ENCODE peak calls at places on chromosomes 6 and 20, in eight cellular contexts. B, H, J, Q, Z, E, D and S are unnamed samples.

GRCh38 chr6:54980511-54981275 is 134.1 kb downstream of the FAM83B start:
- DNase-seq in B (no peak), H (peak), J (no peak), Q (no peak), Z (peak), E (peak), D (no peak), S (no peak)

GRCh38 chr20:61565791-61566190 is 313.7 kb downstream of the CDH4 start:
- DNase-seq in B (no peak), H (no peak), J (no peak), Q (no peak), Z (no peak), E (no peak), D (no peak), S (no peak)

GRCh38 chr6:52359403-52359802 is 2.5 kb upstream of the PAQR8 start:
- DNase-seq in B (no peak), H (no peak), J (no peak), Q (no peak), Z (no peak), E (no peak), D (no peak), S (no peak)

GRCh38 chr6:104134876-104135275 is 724.8 kb downstream of the HACE1 start:
- DNase-seq in B (no peak), H (no peak), J (no peak), Q (no peak), Z (no peak), E (no peak), D (no peak), S (no peak)

GRCh38 chr20:18986895-18987580 is 173.5 kb downstream of the SCP2D1 start:
- DNase-seq in B (no peak), H (no peak), J (no peak), Q (no peak), Z (no peak), E (no peak), D (no peak), S (no peak)

GRCh38 chr6:97726378-97726777 is 443.4 kb upstream of the MMS22L start:
- DNase-seq in B (no peak), H (no peak), J (no peak), Q (no peak), Z (no peak), E (no peak), D (no peak), S (no peak)

GRCh38 chr6:32108094-32108627 is 977 bp downstream of the TNXB start:
- DNase-seq in B (peak), H (no peak), J (no peak), Q (peak), Z (no peak), E (peak), D (no peak), S (no peak)

GRCh38 chr6:159762681-159763293 is 942 bp downstream of the ACAT2 start:
- DNase-seq in B (no peak), H (no peak), J (peak), Q (no peak), Z (no peak), E (no peak), D (no peak), S (no peak)

GRCh38 chr6:3822747-3823445 is 26.3 kb upstream of the FAM50B start:
- DNase-seq in B (no peak), H (no peak), J (no peak), Q (no peak), Z (no peak), E (peak), D (no peak), S (no peak)

GRCh38 chr20:21393142-21393541 is 4.2 kb downstream of the NKX2-4 start:
- DNase-seq in B (no peak), H (no peak), J (no peak), Q (no peak), Z (no peak), E (no peak), D (no peak), S (no peak)

GRCh38 chr6:98942263-98942803 is 5.4 kb downstream of the FBXL4 start:
- DNase-seq in B (no peak), H (no peak), J (no peak), Q (no peak), Z (no peak), E (no peak), D (no peak), S (no peak)

GRCh38 chr6:4421837-4422236 is 286.5 kb upstream of the ECI2 start:
- DNase-seq in B (no peak), H (no peak), J (no peak), Q (no peak), Z (no peak), E (peak), D (no peak), S (no peak)

GRCh38 chr6:41488392-41489129 is 57.6 kb upstream of the FOXP4 start:
- DNase-seq in B (no peak), H (peak), J (no peak), Q (no peak), Z (peak), E (peak), D (peak), S (no peak)

GRCh38 chr6:137878810-137879285 is 11.8 kb downstream of the TNFAIP3 start:
- DNase-seq in B (peak), H (no peak), J (no peak), Q (no peak), Z (no peak), E (no peak), D (no peak), S (no peak)

GRCh38 chr6:131924881-131925474 is 26.2 kb downstream of the CCN2 start:
- DNase-seq in B (no peak), H (peak), J (no peak), Q (no peak), Z (peak), E (peak), D (no peak), S (peak)

GRCh38 chr6:95083506-95083905 is 493.8 kb upstream of the MANEA start:
- DNase-seq in B (no peak), H (no peak), J (no peak), Q (no peak), Z (no peak), E (no peak), D (no peak), S (no peak)

GRCh38 chr6:18340781-18341551 is 46.2 kb upstream of the RNF144B start:
- DNase-seq in B (no peak), H (no peak), J (no peak), Q (no peak), Z (no peak), E (no peak), D (no peak), S (no peak)

GRCh38 chr6:159819932-159820640 is 20.0 kb downstream of the PNLDC1 start:
- DNase-seq in B (no peak), H (no peak), J (no peak), Q (no peak), Z (no peak), E (no peak), D (no peak), S (no peak)

GRCh38 chr6:39217177-39217864 is 12.0 kb downstream of the KCNK5 start:
- DNase-seq in B (no peak), H (no peak), J (no peak), Q (peak), Z (no peak), E (no peak), D (no peak), S (no peak)

GRCh38 chr6:144087789-144088426 is 7.5 kb downstream of the SF3B5 start:
- DNase-seq in B (no peak), H (no peak), J (no peak), Q (no peak), Z (no peak), E (no peak), D (no peak), S (no peak)

DNA sequence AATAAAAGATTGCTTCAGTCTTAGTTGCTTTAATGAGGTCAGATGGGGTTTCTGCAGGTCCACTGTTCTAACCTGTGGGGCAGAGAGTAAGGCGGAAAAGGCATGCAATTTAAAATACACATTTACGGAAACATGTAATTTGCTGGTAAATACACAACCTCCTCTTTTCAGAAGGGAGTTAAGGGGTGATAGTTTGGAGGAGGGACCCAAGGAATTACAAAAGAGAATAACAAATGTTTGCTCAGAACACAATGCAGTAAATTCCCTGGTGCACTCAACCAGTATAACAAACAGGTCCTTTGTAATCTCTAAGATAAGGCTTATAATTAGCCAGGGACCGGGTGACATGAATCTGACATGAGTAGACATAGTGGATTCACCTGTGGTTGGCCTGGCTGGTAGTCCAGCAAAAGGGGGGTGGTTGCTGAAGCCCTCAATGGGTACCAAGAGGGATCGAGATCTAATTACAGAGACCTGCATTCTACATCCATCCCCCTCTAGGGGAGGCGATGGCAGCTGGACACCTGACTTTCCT is 295.1 kb downstream of the PHACTR1 start:
- DNase-seq in B (no peak), H (no peak), J (no peak), Q (no peak), Z (no peak), E (no peak), D (no peak), S (no peak)
- TF ChIP-seq CTCF in B (no peak), H (no peak), J (no peak), Q (no peak), Z (no peak), E (no peak), D (no peak), S (no peak)

DNA sequence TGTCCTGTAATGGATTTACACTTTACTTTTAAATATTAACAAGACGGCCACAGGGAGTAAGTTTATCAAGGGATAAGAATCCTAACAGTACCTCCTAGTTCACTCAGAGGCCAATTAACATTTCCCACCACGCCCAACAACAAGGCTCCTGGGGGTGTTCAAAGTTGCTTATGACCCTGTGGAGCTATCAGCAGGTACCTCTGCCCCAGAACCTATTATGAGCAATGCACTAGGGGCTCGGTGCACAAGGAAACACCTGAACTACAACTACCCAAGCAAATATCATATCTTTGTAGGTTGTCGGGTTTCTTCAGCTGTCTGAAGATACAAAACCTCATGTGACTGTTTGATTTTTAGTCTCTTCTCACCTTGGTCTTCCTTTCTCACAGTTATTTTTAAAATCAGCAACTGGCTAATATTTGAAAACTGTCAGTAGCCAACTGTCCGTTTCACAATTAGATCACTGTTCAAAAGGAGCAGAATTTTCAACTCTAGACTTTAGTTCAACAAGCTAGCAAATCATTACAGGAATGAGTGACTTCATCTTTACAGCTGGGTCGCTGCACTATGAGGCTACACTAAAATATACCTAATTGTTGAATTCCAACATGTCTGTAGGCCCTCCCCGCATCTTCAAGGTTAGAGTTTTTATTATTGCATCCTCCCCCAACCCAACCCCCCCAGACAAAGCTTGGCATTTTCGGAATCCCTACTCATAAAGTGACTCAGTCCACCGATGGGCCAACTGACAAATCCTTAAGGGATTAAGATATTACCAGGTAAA is 38.1 kb downstream of the B4GALT5 start:
- DNase-seq in B (no peak), H (no peak), J (no peak), Q (no peak), Z (no peak), E (no peak), D (peak), S (no peak)
- H3K4me3 ChIP-seq in B (no peak), H (no peak), J (no peak), Q (no peak), Z (no peak), E (no peak), D (no peak), S (peak)

DNA sequence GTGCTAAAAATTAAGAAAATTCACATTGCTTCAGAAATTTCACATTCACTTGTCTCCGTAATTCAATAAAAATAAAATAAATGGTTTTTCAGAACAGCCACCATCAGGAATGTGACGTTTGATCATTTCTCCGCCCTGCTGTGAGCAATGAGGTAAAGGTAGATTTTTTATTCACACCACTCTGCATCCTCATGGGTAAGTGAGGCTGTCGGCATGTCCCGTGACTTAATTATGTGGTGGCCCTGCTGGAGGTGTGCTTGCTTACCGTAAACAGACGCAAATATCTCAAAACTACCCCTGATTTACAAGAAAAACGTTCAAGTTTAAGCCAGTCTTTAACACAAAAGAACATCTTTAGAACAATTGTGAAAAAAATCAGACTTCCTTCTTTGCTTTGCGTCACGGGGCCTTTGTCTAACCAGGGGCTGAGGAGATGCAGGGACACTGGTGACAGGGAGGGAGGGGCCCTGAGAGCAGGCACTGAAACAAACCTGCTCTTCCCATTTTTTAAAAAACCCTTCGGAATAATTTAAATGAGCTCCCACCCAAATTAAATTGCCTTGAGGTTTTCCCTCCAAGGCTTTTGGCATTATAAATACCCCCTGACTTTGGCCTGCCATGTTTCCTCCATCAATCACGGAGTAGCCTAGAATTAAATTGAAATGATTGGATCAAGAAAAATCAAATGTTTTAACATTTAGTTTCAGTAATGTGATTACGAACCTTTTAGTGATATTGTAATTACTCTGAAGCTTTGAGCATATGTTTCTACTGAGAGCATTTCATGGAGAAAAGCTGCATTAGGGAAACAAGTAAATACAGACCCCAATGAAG is 13.4 kb downstream of the PRKN start:
- DNase-seq in B (no peak), H (no peak), J (no peak), Q (no peak), Z (no peak), E (no peak), D (no peak), S (no peak)
- TF ChIP-seq CTCF in B (no peak), H (no peak), J (no peak), Q (no peak), Z (no peak), E (no peak), D (no peak), S (no peak)

DNA sequence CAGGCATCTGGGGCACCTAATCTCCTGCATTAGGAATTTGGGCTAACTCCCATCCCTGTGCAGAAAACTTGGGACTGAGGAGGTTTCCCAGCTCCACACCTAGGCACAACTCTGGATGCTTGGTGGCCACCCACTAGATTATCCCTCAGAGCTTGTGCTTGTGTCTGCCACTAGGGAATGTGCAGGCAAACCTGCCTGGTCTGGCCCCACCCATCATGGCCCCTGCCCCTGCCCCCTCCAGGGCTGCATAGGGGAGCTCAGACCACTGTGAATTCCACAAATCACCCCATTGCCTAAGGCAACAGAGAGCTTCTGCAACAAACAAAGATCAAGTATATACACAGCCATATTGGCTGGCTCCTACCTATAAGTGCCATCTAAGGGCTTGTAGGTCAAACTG is 31.1 kb downstream of the STMND1 start:
- DNase-seq in B (no peak), H (no peak), J (no peak), Q (no peak), Z (no peak), E (no peak), D (no peak), S (no peak)
- H3K4me3 ChIP-seq in B (no peak), H (no peak), J (no peak), Q (no peak), Z (no peak), E (no peak), D (no peak), S (no peak)

GRCh38 chr6:13302291-13302690 is 26.0 kb downstream of the TBC1D7 start:
- DNase-seq in B (no peak), H (no peak), J (no peak), Q (no peak), Z (no peak), E (no peak), D (no peak), S (no peak)

GRCh38 chr6:13302751-13303667 is 25.3 kb downstream of the TBC1D7 start:
- DNase-seq in B (peak), H (peak), J (no peak), Q (no peak), Z (peak), E (peak), D (peak), S (peak)

GRCh38 chr6:13299909-13300308 is 28.4 kb downstream of the TBC1D7 start:
- DNase-seq in B (no peak), H (no peak), J (no peak), Q (no peak), Z (no peak), E (no peak), D (no peak), S (no peak)

GRCh38 chr6:13299403-13299821 is 28.9 kb downstream of the TBC1D7 start:
- DNase-seq in B (no peak), H (no peak), J (no peak), Q (no peak), Z (no peak), E (no peak), D (no peak), S (no peak)

DNA sequence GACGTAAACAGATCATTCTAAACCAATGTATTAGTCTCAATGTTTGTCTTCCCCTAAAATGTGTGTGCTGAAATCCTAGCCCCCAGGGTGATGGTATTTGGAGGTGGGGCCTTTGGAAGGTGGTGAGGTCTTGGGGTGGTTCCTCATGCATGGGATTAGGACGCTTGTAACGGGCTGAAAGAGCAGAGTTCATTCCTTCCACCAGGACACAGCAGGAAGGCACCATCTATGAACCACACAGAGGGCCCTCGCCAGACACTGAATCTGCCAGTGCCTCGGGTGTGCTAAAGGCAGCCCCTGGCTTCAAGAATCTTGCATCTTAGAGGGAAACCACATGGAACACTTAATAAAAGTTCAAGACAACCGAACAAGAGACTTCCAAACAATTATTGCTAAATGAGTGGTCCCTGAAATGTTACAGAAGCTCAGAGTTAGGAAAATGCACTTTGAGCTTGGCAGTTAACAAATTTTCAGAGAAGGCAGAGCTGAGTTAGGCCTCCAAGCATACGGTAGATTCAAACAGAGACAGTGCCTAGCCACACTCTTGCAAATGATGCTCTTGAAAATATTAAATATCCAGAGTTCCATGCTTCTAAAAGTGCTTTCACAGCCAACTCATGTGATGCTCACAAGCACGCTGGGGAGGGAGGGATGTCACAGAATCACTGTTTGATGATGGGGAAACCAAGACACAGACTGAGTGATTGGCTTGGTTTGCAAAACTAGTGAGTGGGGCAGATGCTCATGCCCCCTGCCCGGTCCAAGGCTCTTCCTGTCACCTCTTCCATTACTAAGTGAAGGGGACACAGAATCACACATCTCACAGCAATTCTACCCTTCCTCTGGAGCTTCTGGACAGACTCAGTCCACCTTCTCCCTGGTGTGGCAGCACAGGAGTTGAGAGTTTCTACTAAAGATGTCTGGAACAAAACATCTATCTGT is 27.4 kb downstream of the TBC1D7 start:
- DNase-seq in B (no peak), H (no peak), J (no peak), Q (no peak), Z (no peak), E (no peak), D (no peak), S (no peak)
- TF ChIP-seq CTCF in B (no peak), H (no peak), J (no peak), Q (no peak), Z (peak), E (no peak), D (no peak), S (peak)

DNA sequence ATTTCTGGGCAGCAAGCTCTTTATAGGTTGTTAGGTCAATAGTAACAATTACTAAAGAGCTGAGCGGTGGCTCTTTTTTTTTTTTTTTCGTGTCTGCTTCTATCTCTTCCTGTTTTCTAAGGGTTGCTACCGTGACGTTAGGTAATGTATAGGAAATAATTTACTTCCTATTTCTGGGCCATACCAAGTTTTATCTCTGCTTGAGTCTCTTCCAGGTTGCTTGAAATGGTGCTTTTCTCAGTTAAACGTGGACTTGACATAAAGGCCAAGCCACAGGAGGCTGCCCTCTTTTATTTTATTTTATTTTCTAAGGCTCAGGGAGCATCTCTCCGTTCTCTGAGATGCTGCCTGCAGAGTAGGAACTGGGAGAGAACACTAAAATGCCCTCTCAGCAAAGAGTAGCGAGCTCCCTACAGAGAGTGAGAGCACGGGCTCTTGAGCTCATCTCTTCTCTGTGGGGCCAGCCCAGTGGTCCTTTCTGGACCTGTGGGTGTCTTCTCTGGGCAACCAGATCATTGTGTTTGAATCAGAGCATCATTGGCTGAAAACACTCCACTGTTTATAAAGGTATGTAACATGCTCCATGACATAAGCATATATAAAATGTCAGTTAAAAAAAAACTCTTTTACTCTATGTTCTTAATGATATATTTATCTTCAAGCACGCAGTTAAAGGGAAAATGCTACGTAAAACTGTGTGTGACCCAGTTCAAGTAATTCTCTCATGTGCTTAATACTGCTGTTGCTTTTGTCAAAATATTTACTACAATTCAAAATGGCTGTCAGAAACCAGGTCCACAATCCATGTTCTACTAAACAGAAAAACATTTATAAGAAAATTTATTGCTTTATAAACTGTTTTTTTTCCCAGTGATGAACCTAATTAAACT is at the start of gene ZNF831:
- DNase-seq in B (no peak), H (no peak), J (no peak), Q (no peak), Z (no peak), E (no peak), D (no peak), S (no peak)
- H3K4me3 ChIP-seq in B (no peak), H (no peak), J (peak), Q (no peak), Z (no peak), E (no peak), D (no peak), S (no peak)